ENCODE peak calls at places on chromosomes 5 and 9, in nine cellular contexts. Q, Z, X, H, Y, M, B, F and L are unnamed samples.

GRCh38 chr5:139193928-139194327 is 4.2 kb downstream of the SIL1 start:
- DNase-seq in Y (no peak), H (no peak), F (no peak), X (no peak), Z (no peak), M (no peak), B (no peak), Q (no peak), L (no peak)

GRCh38 chr9:21568484-21568883 is 86.4 kb upstream of the IFNE start:
- DNase-seq in H (no peak), B (no peak), F (no peak), Z (no peak), M (no peak), Y (no peak), X (no peak), Q (no peak), L (no peak)

GRCh38 chr9:114655689-114656088 is 1.9 kb downstream of the TEX53 start:
- DNase-seq in Z (peak; percentile 63), H (no peak), F (no peak), Y (no peak), M (no peak), X (peak; percentile 14), B (no peak), Q (no peak), L (no peak)

GRCh38 chr5:115530426-115530825 is 14.1 kb downstream of the FEM1C start:
- DNase-seq in Z (no peak), Y (no peak), H (no peak), Q (no peak), M (no peak), B (no peak), X (no peak), F (no peak), L (no peak)

GRCh38 chr9:133954862-133955529 is 37.1 kb downstream of the VAV2 start:
- DNase-seq in Y (no peak), M (no peak), F (peak; percentile 5), Z (no peak), B (no peak), X (no peak), H (no peak), Q (no peak), L (no peak)

GRCh38 chr9:114359801-114360200 is 28.0 kb downstream of the AKNA start:
- DNase-seq in X (no peak), B (no peak), Q (no peak), Y (no peak), H (no peak), Z (no peak), F (no peak), M (no peak), L (no peak)

GRCh38 chr5:9445989-9446388 is 99.9 kb downstream of the SEMA5A start:
- DNase-seq in Z (no peak), B (no peak), X (no peak), Y (no peak), F (no peak), H (no peak), Q (no peak), M (no peak), L (no peak)

GRCh38 chr9:34590376-34591090 is 1.0 kb upstream of the CNTFR start:
- DNase-seq in M (no peak), B (no peak), F (no peak), H (no peak), Y (peak; percentile 67), X (no peak), Q (no peak), Z (no peak), L (no peak)

GRCh38 chr5:178293400-178293799 is 60.8 kb upstream of the PHYKPL start:
- DNase-seq in Q (no peak), B (no peak), Z (no peak), H (no peak), M (no peak), X (no peak), Y (peak; percentile 13), F (no peak), L (no peak)

GRCh38 chr5:15943487-15943886 is 236.1 kb downstream of the MARCHF11 start:
- DNase-seq in Z (peak; percentile 77), M (no peak), H (no peak), X (no peak), F (no peak), Y (no peak), Q (no peak), B (no peak), L (no peak)

GRCh38 chr9:101592788-101593187 is 2.0 kb downstream of the PPP3R2 start:
- DNase-seq in B (no peak), Y (no peak), F (no peak), X (no peak), Q (no peak), H (no peak), M (no peak), Z (no peak), L (no peak)

GRCh38 chr5:73591698-73592501 is 26.4 kb downstream of the UTP15 start:
- DNase-seq in M (no peak), Z (peak; percentile 35), Y (no peak), B (no peak), X (peak; percentile 57), Q (no peak), H (no peak), F (no peak), L (no peak)

GRCh38 chr9:125966456-125966855 is 219.3 kb downstream of the PBX3 start:
- DNase-seq in Z (no peak), Y (no peak), X (no peak), Q (no peak), M (no peak), H (no peak), B (no peak), F (no peak), L (no peak)